ENCODE peak calls at places on chromosome X, in six cellular contexts. E is Calu3, U is RWPE1, M is pancreas, C is body of pancreas, I is NB4. X is an unnamed sample.

GRCh38 chrX:107713205-107714195 is 62.1 kb downstream of the TSC22D3 start:
- DNase-seq in M (no peak), E (no peak), I (no peak), C (no peak), U (no peak), X (no peak)

GRCh38 chrX:103656623-103657022 is 27.8 kb downstream of the TCEAL1 start:
- DNase-seq in I (no peak), M (no peak), U (peak), C (no peak), E (peak), X (no peak)

GRCh38 chrX:133185938-133186337 is 32.2 kb downstream of the TFDP3 start:
- DNase-seq in U (peak), M (peak), I (no peak), E (peak), C (peak), X (no peak)

GRCh38 chrX:102129473-102129872 is 4.0 kb downstream of the TCEAL2 start:
- DNase-seq in U (peak), M (no peak), I (peak), E (no peak), C (no peak), X (no peak)

GRCh38 chrX:13357925-13358324 is 38.1 kb upstream of the ATXN3L start:
- DNase-seq in I (no peak), C (no peak), U (peak), E (no peak), M (no peak), X (no peak)

GRCh38 chrX:123859409-123859827 is 435 bp upstream of the XIAP start:
- DNase-seq in C (no peak), I (no peak), U (no peak), E (no peak), M (no peak), X (no peak)

GRCh38 chrX:111265506-111265905 is 4.8 kb downstream of the CAPN6 start:
- DNase-seq in C (no peak), E (no peak), I (no peak), M (no peak), U (no peak), X (no peak)

GRCh38 chrX:109681475-109682081 is 51.5 kb downstream of the ACSL4 start:
- DNase-seq in I (no peak), E (no peak), U (no peak), M (no peak), C (no peak), X (no peak)

GRCh38 chrX:32480019-32480418 is 731.3 kb downstream of the DMD start:
- DNase-seq in C (no peak), E (no peak), U (no peak), I (no peak), M (no peak), X (no peak)

GRCh38 chrX:32489125-32489524 is 722.2 kb downstream of the DMD start:
- DNase-seq in C (no peak), M (no peak), E (no peak), U (no peak), I (no peak), X (no peak)

DNA sequence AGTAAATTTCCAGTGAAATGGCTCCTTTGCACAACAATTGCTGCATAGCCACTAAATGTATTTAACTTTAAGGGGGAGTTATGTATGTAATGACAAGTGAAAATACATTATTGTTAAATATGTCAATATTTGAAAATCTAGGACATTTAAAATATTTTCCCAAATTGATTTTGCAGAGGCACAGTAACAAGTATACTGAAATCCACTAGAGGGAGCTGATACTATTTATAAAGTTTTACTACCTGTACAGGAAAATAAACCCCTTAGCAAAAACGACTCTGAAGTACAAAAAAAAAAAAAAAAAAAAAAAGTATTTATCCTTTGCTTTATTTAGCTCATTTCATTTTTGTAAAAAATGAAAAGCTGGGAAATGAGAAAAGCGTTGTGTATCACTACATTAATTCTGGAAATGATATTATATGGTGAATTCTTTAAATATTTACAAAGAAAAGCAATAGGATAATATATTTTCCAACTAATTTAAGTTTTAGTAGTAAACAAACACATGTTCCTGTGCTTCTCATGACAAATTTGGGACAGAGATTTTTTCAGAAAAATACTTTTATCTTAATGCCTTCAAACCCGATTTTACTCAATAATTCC is 727.7 kb downstream of the DMD start:
- DNase-seq in E (no peak), I (peak), C (no peak), M (no peak), U (peak), X (no peak)
- TF ChIP-seq CTCF in E (no peak), I (no peak), C (no peak), M (no peak), U (no peak), X (no peak)

GRCh38 chrX:54042609-54043010 is 1.7 kb downstream of the PHF8 start:
- DNase-seq in M (peak), E (peak), I (peak), C (peak), U (peak), X (peak)
- TF ChIP-seq CTCF in M (no peak), E (no peak), I (no peak), C (no peak), U (peak), X (no peak)

GRCh38 chrX:95762716-95763115 is 921.9 kb upstream of the DIAPH2 start:
- DNase-seq in M (no peak), U (no peak), E (no peak), I (peak), C (no peak), X (no peak)
- TF ChIP-seq CTCF in M (no peak), U (no peak), E (no peak), I (peak), C (no peak), X (no peak)

DNA sequence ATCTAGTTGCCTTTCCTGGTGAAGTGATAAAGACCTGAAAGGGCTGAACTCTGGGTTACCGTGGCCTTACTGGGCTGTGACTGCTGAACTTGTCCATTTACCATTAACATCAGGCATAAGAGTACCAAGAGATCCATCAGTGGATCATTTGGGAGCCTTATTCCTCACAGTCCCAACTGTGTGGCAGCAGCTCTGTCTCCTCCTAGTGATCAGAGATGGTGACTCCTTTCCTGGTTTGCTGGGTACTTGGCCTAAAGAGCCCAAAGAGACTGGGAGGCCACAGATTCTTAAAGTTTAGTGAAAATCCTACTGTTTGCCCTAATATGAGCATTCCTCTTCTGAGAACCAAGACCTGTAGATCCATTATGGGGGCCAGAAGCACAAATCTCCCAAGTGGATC is 56.3 kb upstream of the ATP6AP2 start:
- DNase-seq in M (no peak), E (no peak), C (no peak), I (no peak), U (no peak), X (no peak)
- TF ChIP-seq CTCF in M (no peak), E (no peak), C (no peak), I (no peak), U (no peak), X (no peak)

GRCh38 chrX:120726294-120726693 is 96.4 kb upstream of the C1GALT1C1 start:
- DNase-seq in C (no peak), I (peak), U (no peak), E (no peak), M (no peak), X (no peak)
- TF ChIP-seq CTCF in C (no peak), I (no peak), U (no peak), E (no peak), M (no peak), X (no peak)

GRCh38 chrX:72299891-72300630 is 5.7 kb downstream of the CITED1 start:
- DNase-seq in C (no peak), I (no peak), E (no peak), U (no peak), M (no peak), X (no peak)

GRCh38 chrX:72296991-72297390 is 8.7 kb downstream of the CITED1 start:
- DNase-seq in M (no peak), I (no peak), U (no peak), E (no peak), C (no peak), X (no peak)

GRCh38 chrX:72295745-72296144 is 10.0 kb downstream of the CITED1 start:
- DNase-seq in I (no peak), M (no peak), C (no peak), U (no peak), E (no peak), X (no peak)

GRCh38 chrX:72301781-72302180 is 3.9 kb downstream of the CITED1 start:
- DNase-seq in C (no peak), I (no peak), U (no peak), E (no peak), M (no peak), X (no peak)

DNA sequence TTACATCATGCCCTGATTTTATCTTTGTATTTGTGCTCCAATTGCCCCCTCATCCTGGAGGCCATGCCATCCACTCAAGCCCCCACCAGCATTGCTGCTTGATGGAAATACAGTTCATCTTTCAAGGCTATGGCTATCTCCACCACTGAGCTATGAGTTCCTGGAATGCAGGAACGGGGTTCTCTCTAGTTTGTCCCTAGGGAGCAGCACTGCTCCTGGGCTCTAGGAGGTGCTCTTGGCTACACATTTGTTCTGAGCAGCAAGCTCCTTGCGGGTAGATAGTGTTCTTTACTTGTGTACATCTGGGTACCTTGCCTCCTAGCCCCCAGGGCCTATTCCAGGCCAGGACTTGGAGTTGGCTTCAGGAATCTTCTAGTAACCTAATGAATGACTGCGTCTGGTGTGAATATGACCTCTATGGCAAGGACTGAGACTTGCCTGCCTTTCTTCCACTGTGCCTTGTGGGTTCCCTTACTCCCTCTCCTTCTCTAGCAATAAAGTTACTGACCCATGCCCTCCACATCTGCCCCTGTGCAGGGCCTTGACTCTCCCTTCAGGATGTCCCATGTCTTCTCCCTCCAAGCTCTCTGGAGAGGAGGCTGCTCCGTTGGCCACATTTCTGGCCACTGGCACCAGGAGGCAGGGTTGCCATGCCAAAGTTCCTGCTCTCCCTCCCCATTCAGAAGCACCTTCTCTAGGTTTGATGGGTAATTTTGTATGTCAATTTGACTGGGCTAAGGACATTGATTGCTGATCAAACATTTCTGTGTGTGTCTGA is 7.6 kb downstream of the CITED1 start:
- DNase-seq in U (no peak), E (no peak), C (no peak), M (no peak), I (peak), X (peak)
- TF ChIP-seq CTCF in U (no peak), E (no peak), C (no peak), M (no peak), I (peak), X (no peak)

GRCh38 chrX:15843960-15844359 is 10.7 kb downstream of the AP1S2 start:
- DNase-seq in I (no peak), M (no peak), U (no peak), C (no peak), E (no peak), X (no peak)

GRCh38 chrX:15834827-15835595 is 19.6 kb downstream of the AP1S2 start:
- DNase-seq in M (no peak), C (no peak), I (no peak), U (no peak), E (no peak), X (no peak)

GRCh38 chrX:15834051-15834450 is 20.6 kb downstream of the AP1S2 start:
- DNase-seq in M (no peak), I (peak), E (no peak), U (no peak), C (no peak), X (no peak)

DNA sequence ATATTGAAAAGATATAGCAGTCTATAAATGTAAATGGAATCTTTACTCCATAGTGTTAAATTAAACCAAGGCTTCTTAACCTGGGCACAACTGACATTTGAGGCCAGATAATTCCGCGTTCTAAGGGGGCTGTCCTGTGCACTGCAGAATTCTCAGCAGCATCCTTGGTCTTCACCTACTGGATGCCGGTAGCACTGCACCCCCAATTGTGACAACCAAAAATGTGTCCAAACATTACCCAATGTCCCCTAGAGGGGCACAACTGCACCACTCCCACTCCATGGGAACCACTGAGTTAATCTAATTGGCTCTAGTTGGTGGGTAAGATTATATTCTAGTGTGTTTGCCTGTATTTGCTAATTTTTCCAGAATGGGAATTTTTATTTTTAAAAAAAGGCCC is 16.6 kb downstream of the AP1S2 start:
- DNase-seq in U (no peak), C (no peak), I (peak), M (no peak), E (peak), X (peak)
- TF ChIP-seq CTCF in U (no peak), C (no peak), I (peak), M (no peak), E (no peak), X (peak)

GRCh38 chrX:9526965-9527364 is 62.1 kb downstream of the TBL1X start:
- DNase-seq in E (no peak), I (no peak), U (no peak), C (no peak), M (no peak), X (no peak)
- TF ChIP-seq CTCF in E (no peak), I (no peak), U (no peak), C (no peak), M (no peak), X (no peak)

GRCh38 chrX:53458082-53458481 is 23.9 kb upstream of the HSD17B10 start:
- DNase-seq in M (no peak), U (no peak), I (no peak), E (no peak), C (no peak), X (no peak)
- TF ChIP-seq CTCF in M (no peak), U (no peak), I (no peak), E (no peak), C (no peak), X (no peak)

X was measured in activated CD8-positive, alpha-beta T cell treated with anti-CD3 and anti-CD28 coated beads for 36 hours.